ENCODE peak calls at places on chromosomes 1 and 21, in ten cellular contexts. One of them, this sample, is unnamed.

GRCh38 chr1:14238472-14239059 is 359.9 kb upstream of the KAZN start:
- DNase-seq in retinal pigment epithelial cell: no peak
- DNase-seq in MM.1S: no peak
- DNase-seq in uterus: peak; percentile 60
- DNase-seq in GM12865: no peak
- DNase-seq in adrenal gland: peak; percentile 70
- DNase-seq in A549: no peak
- DNase-seq in right lobe of liver: no peak
- DNase-seq in upper lobe of right lung: peak; percentile 79
- DNase-seq in glutamatergic neuron: no peak
- DNase-seq in this sample: no peak

GRCh38 chr21:26136686-26137085 is 33.9 kb downstream of the APP start:
- DNase-seq in retinal pigment epithelial cell: no peak
- DNase-seq in MM.1S: peak; percentile 90
- DNase-seq in uterus: no peak
- DNase-seq in GM12865: peak; percentile 91
- DNase-seq in adrenal gland: no peak
- DNase-seq in A549: no peak
- DNase-seq in right lobe of liver: no peak
- DNase-seq in upper lobe of right lung: no peak
- DNase-seq in glutamatergic neuron: no peak
- DNase-seq in this sample: no peak

GRCh38 chr1:22763479-22764200 is 53.0 kb downstream of the EPHB2 start:
- DNase-seq in retinal pigment epithelial cell: no peak
- DNase-seq in MM.1S: no peak
- DNase-seq in uterus: no peak
- DNase-seq in GM12865: peak; percentile 80
- DNase-seq in adrenal gland: no peak
- DNase-seq in A549: no peak
- DNase-seq in right lobe of liver: no peak
- DNase-seq in upper lobe of right lung: no peak
- DNase-seq in glutamatergic neuron: no peak
- DNase-seq in this sample: no peak

GRCh38 chr1:201750934-201751333 is 78.0 kb upstream of the IPO9 start:
- DNase-seq in retinal pigment epithelial cell: no peak
- DNase-seq in MM.1S: no peak
- DNase-seq in uterus: no peak
- DNase-seq in GM12865: no peak
- DNase-seq in adrenal gland: no peak
- DNase-seq in A549: no peak
- DNase-seq in right lobe of liver: no peak
- DNase-seq in upper lobe of right lung: no peak
- DNase-seq in glutamatergic neuron: no peak
- DNase-seq in this sample: no peak

GRCh38 chr21:46545363-46545762 is 59.5 kb downstream of the S100B start:
- DNase-seq in retinal pigment epithelial cell: no peak
- DNase-seq in MM.1S: no peak
- DNase-seq in uterus: no peak
- DNase-seq in GM12865: no peak
- DNase-seq in adrenal gland: peak; percentile 36
- DNase-seq in A549: no peak
- DNase-seq in right lobe of liver: no peak
- DNase-seq in upper lobe of right lung: no peak
- DNase-seq in glutamatergic neuron: no peak
- DNase-seq in this sample: no peak

GRCh38 chr1:36879613-36880012 is 154.7 kb downstream of the GRIK3 start:
- DNase-seq in retinal pigment epithelial cell: no peak
- DNase-seq in MM.1S: no peak
- DNase-seq in uterus: no peak
- DNase-seq in GM12865: no peak
- DNase-seq in adrenal gland: peak; percentile 25
- DNase-seq in A549: no peak
- DNase-seq in right lobe of liver: no peak
- DNase-seq in upper lobe of right lung: no peak
- DNase-seq in glutamatergic neuron: no peak
- DNase-seq in this sample: no peak

GRCh38 chr1:159881930-159882839 is 17.8 kb downstream of the CFAP45 start:
- DNase-seq in retinal pigment epithelial cell: peak; percentile 74
- DNase-seq in MM.1S: peak; percentile 71
- DNase-seq in uterus: peak; percentile 75
- DNase-seq in GM12865: peak; percentile 28
- DNase-seq in adrenal gland: peak; percentile 97
- DNase-seq in A549: peak; percentile 95
- DNase-seq in right lobe of liver: peak; percentile 78
- DNase-seq in upper lobe of right lung: no peak
- DNase-seq in glutamatergic neuron: no peak
- DNase-seq in this sample: peak; percentile 81

GRCh38 chr1:8113257-8114220 is 87.4 kb upstream of the ERRFI1 start:
- DNase-seq in retinal pigment epithelial cell: no peak
- DNase-seq in MM.1S: no peak
- DNase-seq in uterus: no peak
- DNase-seq in GM12865: no peak
- DNase-seq in adrenal gland: no peak
- DNase-seq in A549: no peak
- DNase-seq in right lobe of liver: no peak
- DNase-seq in upper lobe of right lung: no peak
- DNase-seq in glutamatergic neuron: peak; percentile 71
- DNase-seq in this sample: no peak

GRCh38 chr1:162605225-162605927 is 26.9 kb upstream of the DDR2 start:
- DNase-seq in retinal pigment epithelial cell: peak; percentile 21
- DNase-seq in MM.1S: no peak
- DNase-seq in uterus: no peak
- DNase-seq in GM12865: no peak
- DNase-seq in adrenal gland: no peak
- DNase-seq in A549: peak; percentile 21
- DNase-seq in right lobe of liver: no peak
- DNase-seq in upper lobe of right lung: no peak
- DNase-seq in glutamatergic neuron: no peak
- DNase-seq in this sample: no peak

GRCh38 chr1:66370462-66370907 is 163.5 kb upstream of the SGIP1 start:
- DNase-seq in retinal pigment epithelial cell: no peak
- DNase-seq in MM.1S: no peak
- DNase-seq in uterus: no peak
- DNase-seq in GM12865: peak; percentile 51
- DNase-seq in adrenal gland: no peak
- DNase-seq in A549: no peak
- DNase-seq in right lobe of liver: no peak
- DNase-seq in upper lobe of right lung: no peak
- DNase-seq in glutamatergic neuron: no peak
- DNase-seq in this sample: no peak

GRCh38 chr1:52592637-52593323 is 9.4 kb upstream of the GPX7 start:
- DNase-seq in retinal pigment epithelial cell: no peak
- DNase-seq in MM.1S: no peak
- DNase-seq in uterus: no peak
- DNase-seq in GM12865: no peak
- DNase-seq in adrenal gland: no peak
- DNase-seq in A549: no peak
- DNase-seq in right lobe of liver: no peak
- DNase-seq in upper lobe of right lung: no peak
- DNase-seq in glutamatergic neuron: no peak
- DNase-seq in this sample: no peak
- TF ChIP-seq CTCF in retinal pigment epithelial cell: no peak
- TF ChIP-seq CTCF in MM.1S: no peak
- TF ChIP-seq CTCF in uterus: no peak
- TF ChIP-seq CTCF in GM12865: no peak
- TF ChIP-seq CTCF in adrenal gland: no peak
- TF ChIP-seq CTCF in A549: no peak
- TF ChIP-seq CTCF in right lobe of liver: no peak
- TF ChIP-seq CTCF in upper lobe of right lung: no peak
- TF ChIP-seq CTCF in glutamatergic neuron: no peak
- TF ChIP-seq CTCF in this sample: no peak

GRCh38 chr1:117318011-117318410 is 49.2 kb upstream of the MAN1A2 start:
- DNase-seq in retinal pigment epithelial cell: no peak
- DNase-seq in MM.1S: no peak
- DNase-seq in uterus: no peak
- DNase-seq in GM12865: no peak
- DNase-seq in adrenal gland: no peak
- DNase-seq in A549: no peak
- DNase-seq in right lobe of liver: no peak
- DNase-seq in upper lobe of right lung: no peak
- DNase-seq in glutamatergic neuron: no peak
- DNase-seq in this sample: no peak

GRCh38 chr1:117313555-117313954 is 53.7 kb upstream of the MAN1A2 start:
- DNase-seq in retinal pigment epithelial cell: no peak
- DNase-seq in MM.1S: no peak
- DNase-seq in uterus: no peak
- DNase-seq in GM12865: no peak
- DNase-seq in adrenal gland: no peak
- DNase-seq in A549: no peak
- DNase-seq in right lobe of liver: no peak
- DNase-seq in upper lobe of right lung: no peak
- DNase-seq in glutamatergic neuron: no peak
- DNase-seq in this sample: no peak

GRCh38 chr1:117308406-117308916 is 58.8 kb upstream of the MAN1A2 start:
- DNase-seq in retinal pigment epithelial cell: no peak
- DNase-seq in MM.1S: no peak
- DNase-seq in uterus: no peak
- DNase-seq in GM12865: no peak
- DNase-seq in adrenal gland: no peak
- DNase-seq in A549: no peak
- DNase-seq in right lobe of liver: no peak
- DNase-seq in upper lobe of right lung: no peak
- DNase-seq in glutamatergic neuron: no peak
- DNase-seq in this sample: no peak

GRCh38 chr1:117318456-117318855 is 48.8 kb upstream of the MAN1A2 start:
- DNase-seq in retinal pigment epithelial cell: no peak
- DNase-seq in MM.1S: no peak
- DNase-seq in uterus: no peak
- DNase-seq in GM12865: no peak
- DNase-seq in adrenal gland: no peak
- DNase-seq in A549: no peak
- DNase-seq in right lobe of liver: no peak
- DNase-seq in upper lobe of right lung: no peak
- DNase-seq in glutamatergic neuron: no peak
- DNase-seq in this sample: no peak

DNA sequence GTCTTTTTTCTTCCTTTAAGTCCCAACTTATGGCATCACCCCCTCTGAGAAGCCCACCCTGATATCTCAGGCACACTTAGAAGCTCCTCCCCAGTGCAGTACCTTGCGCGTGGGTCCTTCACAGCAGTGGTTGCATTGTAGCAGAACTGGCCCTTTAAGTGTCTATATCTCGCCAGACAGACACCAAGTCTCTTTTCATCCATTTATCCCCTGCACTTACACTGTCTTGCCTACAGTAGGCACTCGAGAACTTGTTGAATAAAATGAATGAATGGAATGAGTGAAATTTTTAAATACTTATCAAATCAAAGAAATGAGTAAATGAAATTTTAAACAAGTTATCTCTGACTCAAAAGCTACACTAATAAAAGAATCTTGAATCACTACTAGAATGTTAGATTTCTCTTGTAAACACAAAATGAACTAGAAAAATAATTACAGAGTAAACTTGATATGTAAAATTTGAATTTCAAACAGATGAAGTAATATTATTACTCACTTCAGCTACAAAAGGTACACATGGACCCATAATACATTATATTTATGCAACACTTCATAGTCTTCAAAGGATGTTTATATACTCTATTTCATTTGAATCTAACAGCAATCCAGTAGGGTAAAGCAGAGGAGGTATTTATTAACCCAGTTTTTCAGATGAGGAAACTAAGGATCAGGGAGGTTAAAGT is 54.7 kb upstream of the MAN1A2 start:
- DNase-seq in retinal pigment epithelial cell: no peak
- DNase-seq in MM.1S: peak; percentile 7
- DNase-seq in uterus: no peak
- DNase-seq in GM12865: peak; percentile 49
- DNase-seq in adrenal gland: no peak
- DNase-seq in A549: peak; percentile 42
- DNase-seq in right lobe of liver: no peak
- DNase-seq in upper lobe of right lung: no peak
- DNase-seq in glutamatergic neuron: no peak
- DNase-seq in this sample: no peak
- TF ChIP-seq CTCF in retinal pigment epithelial cell: peak; percentile 64
- TF ChIP-seq CTCF in MM.1S: peak; percentile 48
- TF ChIP-seq CTCF in uterus: peak; percentile 41
- TF ChIP-seq CTCF in GM12865: peak; percentile 66
- TF ChIP-seq CTCF in adrenal gland: peak; percentile 36
- TF ChIP-seq CTCF in A549: peak; percentile 24
- TF ChIP-seq CTCF in right lobe of liver: peak; percentile 48
- TF ChIP-seq CTCF in upper lobe of right lung: peak; percentile 66
- TF ChIP-seq CTCF in glutamatergic neuron: no peak
- TF ChIP-seq CTCF in this sample: peak; percentile 23

GRCh38 chr1:214075305-214076003 is 87.7 kb downstream of the PROX1 start:
- DNase-seq in retinal pigment epithelial cell: no peak
- DNase-seq in MM.1S: no peak
- DNase-seq in uterus: no peak
- DNase-seq in GM12865: no peak
- DNase-seq in adrenal gland: no peak
- DNase-seq in A549: no peak
- DNase-seq in right lobe of liver: no peak
- DNase-seq in upper lobe of right lung: no peak
- DNase-seq in glutamatergic neuron: no peak
- DNase-seq in this sample: no peak

GRCh38 chr1:214074477-214074876 is 86.7 kb downstream of the PROX1 start:
- DNase-seq in retinal pigment epithelial cell: no peak
- DNase-seq in MM.1S: no peak
- DNase-seq in uterus: no peak
- DNase-seq in GM12865: no peak
- DNase-seq in adrenal gland: no peak
- DNase-seq in A549: no peak
- DNase-seq in right lobe of liver: no peak
- DNase-seq in upper lobe of right lung: no peak
- DNase-seq in glutamatergic neuron: no peak
- DNase-seq in this sample: no peak

GRCh38 chr1:214078950-214079349 is 91.2 kb downstream of the PROX1 start:
- DNase-seq in retinal pigment epithelial cell: no peak
- DNase-seq in MM.1S: no peak
- DNase-seq in uterus: no peak
- DNase-seq in GM12865: no peak
- DNase-seq in adrenal gland: no peak
- DNase-seq in A549: no peak
- DNase-seq in right lobe of liver: no peak
- DNase-seq in upper lobe of right lung: no peak
- DNase-seq in glutamatergic neuron: no peak
- DNase-seq in this sample: no peak

GRCh38 chr1:214076004-214076320 is 88.2 kb downstream of the PROX1 start:
- DNase-seq in retinal pigment epithelial cell: no peak
- DNase-seq in MM.1S: no peak
- DNase-seq in uterus: no peak
- DNase-seq in GM12865: no peak
- DNase-seq in adrenal gland: no peak
- DNase-seq in A549: no peak
- DNase-seq in right lobe of liver: no peak
- DNase-seq in upper lobe of right lung: no peak
- DNase-seq in glutamatergic neuron: no peak
- DNase-seq in this sample: no peak

GRCh38 chr1:214076341-214077035 is 88.7 kb downstream of the PROX1 start:
- DNase-seq in retinal pigment epithelial cell: no peak
- DNase-seq in MM.1S: no peak
- DNase-seq in uterus: no peak
- DNase-seq in GM12865: no peak
- DNase-seq in adrenal gland: peak; percentile 75
- DNase-seq in A549: no peak
- DNase-seq in right lobe of liver: no peak
- DNase-seq in upper lobe of right lung: no peak
- DNase-seq in glutamatergic neuron: no peak
- DNase-seq in this sample: no peak
- TF ChIP-seq CTCF in retinal pigment epithelial cell: no peak
- TF ChIP-seq CTCF in MM.1S: no peak
- TF ChIP-seq CTCF in uterus: no peak
- TF ChIP-seq CTCF in GM12865: no peak
- TF ChIP-seq CTCF in adrenal gland: no peak
- TF ChIP-seq CTCF in A549: no peak
- TF ChIP-seq CTCF in right lobe of liver: no peak
- TF ChIP-seq CTCF in upper lobe of right lung: no peak
- TF ChIP-seq CTCF in glutamatergic neuron: no peak
- TF ChIP-seq CTCF in this sample: no peak

GRCh38 chr21:36388835-36389234 is 3.6 kb downstream of the CHAF1B start:
- DNase-seq in retinal pigment epithelial cell: no peak
- DNase-seq in MM.1S: no peak
- DNase-seq in uterus: no peak
- DNase-seq in GM12865: peak; percentile 74
- DNase-seq in adrenal gland: no peak
- DNase-seq in A549: peak; percentile 52
- DNase-seq in right lobe of liver: no peak
- DNase-seq in upper lobe of right lung: no peak
- DNase-seq in glutamatergic neuron: peak; percentile 29
- DNase-seq in this sample: no peak
- TF ChIP-seq CTCF in retinal pigment epithelial cell: peak; percentile 42
- TF ChIP-seq CTCF in MM.1S: no peak
- TF ChIP-seq CTCF in uterus: no peak
- TF ChIP-seq CTCF in GM12865: peak; percentile 17
- TF ChIP-seq CTCF in adrenal gland: no peak
- TF ChIP-seq CTCF in A549: no peak
- TF ChIP-seq CTCF in right lobe of liver: no peak
- TF ChIP-seq CTCF in upper lobe of right lung: peak; percentile 17
- TF ChIP-seq CTCF in glutamatergic neuron: no peak
- TF ChIP-seq CTCF in this sample: no peak

This sample was measured in CD14-positive monocyte.